ENCODE peak calls at places on chromosomes 6 and 20, in nine cellular contexts. D is tibial nerve, Q is sigmoid colon, G is heart right ventricle, S is PC-3, W is RWPE1, H is mesothelial cell of epicardium, F is activated B cell treated with CpG ODN at 0.5 μM for 24 hours, J is upper lobe of left lung. L is an unnamed sample.

GRCh38 chr20:48791014-48791413 is 36.8 kb downstream of the PREX1 start:
- DNase-seq in D (no peak), Q (peak), G (no peak), S (peak), W (no peak), H (no peak), F (no peak), J (no peak), L (no peak)

GRCh38 chr20:37336369-37337207 is 9.4 kb upstream of the SRC start:
- DNase-seq in D (no peak), Q (peak), G (peak), S (no peak), W (no peak), H (no peak), F (peak), J (peak), L (no peak)

GRCh38 chr6:3591970-3592369 is 135.1 kb upstream of the SLC22A23 start:
- DNase-seq in D (no peak), Q (no peak), G (no peak), S (no peak), W (no peak), H (no peak), F (no peak), J (no peak), L (no peak)

GRCh38 chr6:27873101-27874030 is 38.8 kb downstream of the OR2B2 start:
- DNase-seq in D (no peak), Q (no peak), G (peak), S (no peak), W (no peak), H (peak), F (peak), J (peak), L (no peak)

GRCh38 chr6:77463881-77464867 is 883 bp upstream of the HTR1B start:
- DNase-seq in D (no peak), Q (peak), G (no peak), S (no peak), W (peak), H (peak), F (no peak), J (no peak), L (no peak)

GRCh38 chr20:59145926-59146800 is 17.5 kb upstream of the ZNF831 start:
- DNase-seq in D (no peak), Q (no peak), G (no peak), S (no peak), W (no peak), H (no peak), F (no peak), J (no peak), L (no peak)

GRCh38 chr6:12903246-12903645 is 186.7 kb downstream of the PHACTR1 start:
- DNase-seq in D (no peak), Q (no peak), G (no peak), S (no peak), W (no peak), H (no peak), F (no peak), J (no peak), L (no peak)

GRCh38 chr6:45112711-45113110 is 215.4 kb upstream of the RUNX2 start:
- DNase-seq in D (no peak), Q (no peak), G (no peak), S (no peak), W (no peak), H (no peak), F (no peak), J (no peak), L (no peak)

GRCh38 chr6:72937160-72937559 is 288.1 kb downstream of the KHDC1L start:
- DNase-seq in D (no peak), Q (no peak), G (no peak), S (no peak), W (no peak), H (no peak), F (no peak), J (no peak), L (no peak)

GRCh38 chr6:30725713-30726505 is 5.8 kb downstream of the TUBB start:
- DNase-seq in D (no peak), Q (no peak), G (no peak), S (peak), W (no peak), H (no peak), F (no peak), J (no peak), L (no peak)

GRCh38 chr20:21397341-21398108 is at the start of gene NKX2-4:
- DNase-seq in D (no peak), Q (no peak), G (no peak), S (no peak), W (no peak), H (no peak), F (peak), J (no peak), L (no peak)

GRCh38 chr6:170090561-170090960 is 200.3 kb downstream of the DLL1 start:
- DNase-seq in D (no peak), Q (no peak), G (no peak), S (no peak), W (no peak), H (no peak), F (no peak), J (no peak), L (no peak)

GRCh38 chr20:43942661-43943285 is 28.1 kb downstream of the TOX2 start:
- DNase-seq in D (no peak), Q (no peak), G (no peak), S (peak), W (peak), H (no peak), F (no peak), J (no peak), L (no peak)

GRCh38 chr6:142326539-142326938 is 24.7 kb downstream of the ADGRG6 start:
- DNase-seq in D (no peak), Q (no peak), G (no peak), S (no peak), W (no peak), H (no peak), F (no peak), J (no peak), L (no peak)

GRCh38 chr6:17656092-17656491 is 50.6 kb downstream of the NUP153 start:
- DNase-seq in D (no peak), Q (no peak), G (no peak), S (no peak), W (no peak), H (no peak), F (no peak), J (no peak), L (no peak)

GRCh38 chr20:62243106-62243505 is 4.8 kb downstream of the OSBPL2 start:
- DNase-seq in D (no peak), Q (no peak), G (no peak), S (no peak), W (no peak), H (no peak), F (no peak), J (no peak), L (no peak)

GRCh38 chr6:7673063-7673536 is 52.8 kb upstream of the BMP6 start:
- DNase-seq in D (peak), Q (peak), G (peak), S (peak), W (peak), H (no peak), F (no peak), J (peak), L (no peak)

GRCh38 chr6:169774347-169774746 is 22.9 kb downstream of the ERMARD start:
- DNase-seq in D (no peak), Q (no peak), G (no peak), S (no peak), W (no peak), H (no peak), F (no peak), J (no peak), L (no peak)

GRCh38 chr6:142275146-142276006 is 26.4 kb upstream of the ADGRG6 start:
- DNase-seq in D (no peak), Q (no peak), G (no peak), S (peak), W (peak), H (no peak), F (no peak), J (no peak), L (no peak)

GRCh38 chr6:4942673-4943009 is 61.2 kb downstream of the RPP40 start:
- DNase-seq in D (no peak), Q (no peak), G (no peak), S (no peak), W (no peak), H (no peak), F (no peak), J (no peak), L (no peak)

GRCh38 chr20:62196286-62196685 is 13.5 kb downstream of the MTG2 start:
- DNase-seq in D (no peak), Q (no peak), G (no peak), S (no peak), W (no peak), H (no peak), F (no peak), J (no peak), L (no peak)

GRCh38 chr6:21883528-21883927 is 290.0 kb downstream of the SOX4 start:
- DNase-seq in D (no peak), Q (no peak), G (no peak), S (no peak), W (no peak), H (no peak), F (no peak), J (no peak), L (no peak)

GRCh38 chr6:163782436-163783003 is 368.0 kb downstream of the QKI start:
- DNase-seq in D (no peak), Q (no peak), G (no peak), S (no peak), W (no peak), H (no peak), F (no peak), J (peak), L (no peak)

GRCh38 chr20:37922016-37922415 is 19.1 kb downstream of the VSTM2L start:
- DNase-seq in D (no peak), Q (no peak), G (no peak), S (no peak), W (no peak), H (no peak), F (no peak), J (no peak), L (no peak)

GRCh38 chr6:38636027-38636426 is 3.7 kb downstream of the BTBD9 start:
- DNase-seq in D (no peak), Q (no peak), G (no peak), S (no peak), W (no peak), H (no peak), F (no peak), J (no peak), L (no peak)

GRCh38 chr6:36377594-36377993 is 9.9 kb downstream of the ETV7 start:
- DNase-seq in D (no peak), Q (no peak), G (no peak), S (no peak), W (no peak), H (no peak), F (no peak), J (no peak), L (no peak)

GRCh38 chr6:92779758-92780157 is 639.6 kb downstream of the EPHA7 start:
- DNase-seq in D (no peak), Q (no peak), G (no peak), S (peak), W (peak), H (peak), F (no peak), J (peak), L (no peak)

GRCh38 chr20:56205350-56205749 is 43.2 kb upstream of the MC3R start:
- DNase-seq in D (no peak), Q (no peak), G (no peak), S (no peak), W (no peak), H (no peak), F (no peak), J (no peak), L (no peak)

GRCh38 chr20:56195946-56196345 is 52.6 kb upstream of the MC3R start:
- DNase-seq in D (no peak), Q (no peak), G (no peak), S (no peak), W (peak), H (no peak), F (no peak), J (no peak), L (no peak)

GRCh38 chr20:56202493-56203077 is 45.9 kb upstream of the MC3R start:
- DNase-seq in D (no peak), Q (no peak), G (no peak), S (peak), W (peak), H (no peak), F (no peak), J (no peak), L (no peak)

GRCh38 chr20:56204206-56204605 is 44.3 kb upstream of the MC3R start:
- DNase-seq in D (no peak), Q (no peak), G (no peak), S (no peak), W (no peak), H (no peak), F (no peak), J (no peak), L (no peak)

GRCh38 chr20:56200456-56200855 is 48.1 kb upstream of the MC3R start:
- DNase-seq in D (no peak), Q (no peak), G (no peak), S (peak), W (no peak), H (no peak), F (no peak), J (no peak), L (no peak)
- TF ChIP-seq CTCF in D (no peak), Q (no peak), G (no peak), S (peak), W (peak), H (peak), F (no peak), J (no peak), L (peak)

GRCh38 chr20:50794181-50794845 is 548 bp upstream of the BCAS4 start:
- DNase-seq in D (no peak), Q (no peak), G (no peak), S (no peak), W (no peak), H (no peak), F (no peak), J (no peak), L (no peak)
- TF ChIP-seq CTCF in D (no peak), Q (no peak), G (no peak), S (no peak), W (no peak), H (no peak), F (no peak), J (no peak), L (no peak)

DNA sequence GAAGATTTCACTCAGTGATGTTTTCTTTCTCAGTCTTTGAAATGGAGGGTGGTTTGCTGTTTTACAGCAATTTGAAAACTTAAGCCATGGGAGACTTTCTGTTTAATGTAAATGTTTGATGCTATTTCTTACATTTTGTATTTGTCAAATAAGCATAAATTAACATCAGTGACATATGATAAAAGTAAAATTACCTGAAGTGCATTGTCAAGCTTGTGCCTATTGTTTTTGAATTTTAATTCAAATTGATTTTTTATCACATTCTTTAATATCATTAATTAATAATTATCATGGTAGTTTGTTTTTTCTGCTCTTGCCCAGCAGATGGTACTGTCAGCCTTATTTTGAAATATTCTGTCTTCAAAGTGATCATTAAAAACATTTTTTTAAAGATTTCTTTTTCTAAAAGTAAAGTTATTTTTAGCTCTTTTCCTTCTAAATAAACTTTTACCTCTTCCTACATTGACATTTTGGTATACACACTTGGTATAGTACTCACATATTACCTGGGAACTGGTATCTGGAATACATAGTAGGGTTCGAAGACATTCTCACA is 29.1 kb downstream of the L3MBTL3 start:
- DNase-seq in D (no peak), Q (no peak), G (no peak), S (no peak), W (no peak), H (no peak), F (no peak), J (no peak), L (no peak)
- TF ChIP-seq CTCF in D (no peak), Q (no peak), G (no peak), S (peak), W (peak), H (no peak), F (no peak), J (no peak), L (peak)

GRCh38 chr20:41734506-41734945 is 116.3 kb upstream of the CHD6 start:
- DNase-seq in D (no peak), Q (no peak), G (no peak), S (peak), W (peak), H (no peak), F (no peak), J (peak), L (peak)
- TF ChIP-seq CTCF in D (peak), Q (no peak), G (peak), S (peak), W (peak), H (peak), F (peak), J (peak), L (peak)

DNA sequence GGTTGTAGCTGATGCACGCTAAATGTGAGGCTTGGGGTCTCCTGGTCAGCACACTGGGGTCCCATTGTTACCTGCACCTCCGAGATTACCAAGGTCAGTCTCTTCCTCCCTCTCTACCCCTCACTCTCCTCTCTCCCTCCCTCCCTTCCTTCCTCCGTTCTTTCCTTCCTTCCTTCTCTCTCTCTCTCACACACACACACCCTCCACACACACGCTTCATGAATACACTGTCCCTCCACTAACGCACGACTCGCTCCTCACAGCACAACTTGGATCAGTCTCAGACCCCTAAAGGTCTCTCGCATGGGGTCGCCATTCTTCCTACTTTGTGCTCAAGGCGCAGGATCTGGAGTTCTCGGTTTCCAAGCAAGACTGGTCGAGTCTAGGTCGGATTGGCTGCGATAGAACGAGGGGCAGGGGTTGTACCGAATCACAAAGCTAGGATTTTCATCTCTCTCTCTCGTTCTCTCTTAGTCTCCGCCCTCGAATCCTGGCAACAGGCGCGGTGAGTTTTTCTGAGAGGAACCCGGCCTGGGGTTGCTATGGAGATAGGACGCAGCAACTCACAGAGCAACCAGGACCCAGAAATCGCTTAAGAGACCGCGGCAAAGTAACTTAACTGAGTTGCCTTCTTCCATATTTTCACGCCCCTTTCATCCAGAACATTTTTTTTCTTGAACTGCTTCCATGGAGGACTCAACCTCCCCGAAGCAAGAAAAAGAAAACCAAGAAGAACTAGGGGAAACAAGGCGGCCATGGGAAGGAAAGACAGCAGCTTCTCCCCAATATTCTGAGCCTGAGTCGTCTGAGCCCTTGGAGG is at the start of gene RSPH4A:
- DNase-seq in D (peak), Q (peak), G (peak), S (peak), W (peak), H (peak), F (peak), J (peak), L (peak)
- TF ChIP-seq CTCF in D (no peak), Q (no peak), G (peak), S (peak), W (no peak), H (no peak), F (no peak), J (no peak), L (peak)